ENCODE peak calls at places on chromosomes 4 and X, in four cellular contexts. G is left colon; Z is ACHN; E is stimulated activated CD8-positive, alpha-beta memory T cell treated with anti-CD3 and anti-CD28 coated beads, Interleukin-4, amount 100 ng/mL, for 4 hours. B is an unnamed sample.

GRCh38 chr4:60042231-60042652 is 1157.9 kb upstream of the ADGRL3 start:
- DNase-seq in G (no peak), Z (no peak), E (no peak), B (no peak)

GRCh38 chrX:38312436-38312835 is 14.9 kb downstream of the RPGR start:
- DNase-seq in G (no peak), Z (peak), E (no peak), B (peak)

GRCh38 chr4:120613778-120614177 is 308.7 kb downstream of the PRDM5 start:
- DNase-seq in G (no peak), Z (no peak), E (no peak), B (no peak)

GRCh38 chrX:150958177-150958576 is 25.0 kb upstream of the HMGB3 start:
- DNase-seq in G (no peak), Z (no peak), E (no peak), B (no peak)

GRCh38 chr4:5760246-5760645 is 49.2 kb downstream of the EVC start:
- DNase-seq in G (no peak), Z (no peak), E (no peak), B (no peak)

GRCh38 chr4:71404049-71404448 is 65.2 kb downstream of the SLC4A4 start:
- DNase-seq in G (no peak), Z (no peak), E (no peak), B (no peak)

GRCh38 chr4:83251074-83251835 is 33.3 kb downstream of the COQ2 start:
- DNase-seq in G (no peak), Z (no peak), E (no peak), B (no peak)

GRCh38 chr4:119682080-119682479 is 53.5 kb upstream of the PDE5A start:
- DNase-seq in G (no peak), Z (no peak), E (no peak), B (no peak)

GRCh38 chrX:104370089-104370488 is 115.4 kb upstream of the ESX1 start:
- DNase-seq in G (peak), Z (peak), E (no peak), B (no peak)

GRCh38 chrX:135490979-135491514 is 29.4 kb upstream of the INTS6L start:
- DNase-seq in G (no peak), Z (no peak), E (no peak), B (no peak)

GRCh38 chr4:152369903-152370296 is 166.0 kb downstream of the FBXW7 start:
- DNase-seq in G (no peak), Z (peak), E (no peak), B (no peak)

GRCh38 chrX:39149761-39150160 is 348.5 kb downstream of the MID1IP1 start:
- DNase-seq in G (peak), Z (peak), E (peak), B (no peak)

GRCh38 chr4:183011213-183011907 is 87.7 kb upstream of the WWC2 start:
- DNase-seq in G (no peak), Z (no peak), E (no peak), B (no peak)

GRCh38 chrX:72060196-72060974 is 71.3 kb downstream of the RTL5 start:
- DNase-seq in G (no peak), Z (no peak), E (no peak), B (no peak)

GRCh38 chr4:11720292-11720691 is 291.6 kb upstream of the HS3ST1 start:
- DNase-seq in G (no peak), Z (peak), E (no peak), B (no peak)

GRCh38 chr4:100936676-100937390 is 410.5 kb downstream of the PPP3CA start:
- DNase-seq in G (no peak), Z (no peak), E (no peak), B (no peak)

GRCh38 chr4:61202638-61203495 is 2.7 kb downstream of the ADGRL3 start:
- DNase-seq in G (no peak), Z (no peak), E (no peak), B (no peak)

GRCh38 chr4:114601304-114602052 is 2.9 kb downstream of the UGT8 start:
- DNase-seq in G (no peak), Z (no peak), E (no peak), B (no peak)

GRCh38 chr4:169174247-169174646 is 96.5 kb downstream of the SH3RF1 start:
- DNase-seq in G (no peak), Z (no peak), E (no peak), B (no peak)

GRCh38 chrX:151359931-151360871 is 36.8 kb upstream of the VMA21 start:
- DNase-seq in G (peak), Z (peak), E (no peak), B (no peak)

GRCh38 chr4:955931-956381 is 17.4 kb downstream of the DGKQ start:
- DNase-seq in G (no peak), Z (no peak), E (no peak), B (no peak)

GRCh38 chr4:84494518-84494917 is 4.6 kb downstream of the NKX6-1 start:
- DNase-seq in G (no peak), Z (no peak), E (no peak), B (no peak)

GRCh38 chr4:132065940-132066495 is 1083.1 kb upstream of the PCDH10 start:
- DNase-seq in G (no peak), Z (no peak), E (no peak), B (no peak)

GRCh38 chr4:37892641-37893040 is 1.8 kb downstream of the TBC1D1 start:
- DNase-seq in G (no peak), Z (no peak), E (peak), B (no peak)

GRCh38 chr4:77994194-77994721 is 62.9 kb upstream of the FRAS1 start:
- DNase-seq in G (no peak), Z (peak), E (no peak), B (peak)

GRCh38 chrX:35786271-35786670 is 11.9 kb upstream of the MAGEB16 start:
- DNase-seq in G (no peak), Z (no peak), E (no peak), B (no peak)

GRCh38 chr4:26267087-26267486 is 53.7 kb upstream of the RBPJ start:
- DNase-seq in G (peak), Z (no peak), E (no peak), B (no peak)

GRCh38 chrX:106484233-106484632 is 127.5 kb upstream of the RADX start:
- DNase-seq in G (no peak), Z (peak), E (no peak), B (no peak)

GRCh38 chrX:136667446-136668168 is 19.6 kb downstream of the CD40LG start:
- DNase-seq in G (no peak), Z (no peak), E (no peak), B (no peak)

GRCh38 chr4:48706741-48707140 is 73.3 kb downstream of the FRYL start:
- DNase-seq in G (no peak), Z (peak), E (no peak), B (no peak)

GRCh38 chr4:72006576-72006975 is 25.2 kb upstream of the NPFFR2 start:
- DNase-seq in G (no peak), Z (peak), E (no peak), B (peak)

GRCh38 chr4:108146819-108147218 is 21.9 kb downstream of the LEF1 start:
- DNase-seq in G (no peak), Z (no peak), E (no peak), B (no peak)

GRCh38 chrX:136752796-136753195 is 27.9 kb downstream of the ARHGEF6 start:
- DNase-seq in G (no peak), Z (peak), E (no peak), B (no peak)

GRCh38 chr4:161893566-161893965 is 270.2 kb downstream of the FSTL5 start:
- DNase-seq in G (no peak), Z (no peak), E (no peak), B (no peak)